ENCODE peak calls at places on chromosomes 11 and 22, in four cellular contexts. P, F, K and T are unnamed samples.
A peak's percentile ranks its signal among the peaks of the same experiment; 100 is the strongest.

GRCh38 chr11:11513438-11513837 is 108.4 kb downstream of the GALNT18 start:
- DNase-seq in K (no peak), F (no peak), P (peak; percentile 32), T (peak; percentile 23)

GRCh38 chr11:19451609-19452008 is 210.9 kb upstream of the E2F8 start:
- DNase-seq in F (no peak), P (no peak), K (no peak), T (no peak)

GRCh38 chr11:93921695-93922468 is 71.5 kb upstream of the VSTM5 start:
- DNase-seq in K (no peak), F (no peak), P (peak; percentile 82), T (peak; percentile 26)

GRCh38 chr22:26461188-26461810 is 22.3 kb downstream of the HPS4 start:
- DNase-seq in F (peak; percentile 56), P (peak; percentile 55), K (peak; percentile 75), T (no peak)

GRCh38 chr11:8765294-8765693 is 82.7 kb downstream of the RPL27A start:
- DNase-seq in F (no peak), P (peak; percentile 53), K (no peak), T (peak; percentile 20)

GRCh38 chr11:66749091-66749490 is 20.1 kb upstream of the SPTBN2 start:
- DNase-seq in P (peak; percentile 86), K (no peak), F (peak; percentile 49), T (no peak)

GRCh38 chr11:114586797-114587196 is 8.8 kb downstream of the NXPE4 start:
- DNase-seq in K (no peak), P (no peak), F (no peak), T (no peak)

GRCh38 chr11:96094156-96094555 is 170.2 kb upstream of the MTMR2 start:
- DNase-seq in F (no peak), K (no peak), P (no peak), T (no peak)

GRCh38 chr11:122727101-122727929 is 71.8 kb downstream of the UBASH3B start:
- DNase-seq in F (no peak), P (no peak), K (no peak), T (no peak)

GRCh38 chr11:126591966-126592489 is 236.5 kb downstream of the ST3GAL4 start:
- DNase-seq in K (no peak), F (no peak), P (no peak), T (no peak)

GRCh38 chr11:78149646-78150045 is 10.2 kb upstream of the ALG8 start:
- DNase-seq in P (peak; percentile 88), K (no peak), F (no peak), T (peak; percentile 39)

GRCh38 chr11:11445441-11446185 is 92.6 kb upstream of the CSNK2A3 start:
- DNase-seq in P (no peak), F (no peak), K (no peak), T (no peak)

GRCh38 chr22:44196731-44197131 is 16.0 kb downstream of the PARVG start:
- DNase-seq in F (no peak), K (no peak), P (no peak), T (no peak)

GRCh38 chr11:86876716-86877234 is 76.4 kb downstream of the PRSS23 start:
- DNase-seq in F (no peak), K (no peak), P (no peak), T (no peak)

GRCh38 chr11:64070301-64070656 is 34.5 kb downstream of the FLRT1 start:
- DNase-seq in P (no peak), K (no peak), F (no peak), T (no peak)

GRCh38 chr11:34830035-34830434 is 86.1 kb downstream of the APIP start:
- DNase-seq in P (no peak), K (no peak), F (no peak), T (no peak)

DNA sequence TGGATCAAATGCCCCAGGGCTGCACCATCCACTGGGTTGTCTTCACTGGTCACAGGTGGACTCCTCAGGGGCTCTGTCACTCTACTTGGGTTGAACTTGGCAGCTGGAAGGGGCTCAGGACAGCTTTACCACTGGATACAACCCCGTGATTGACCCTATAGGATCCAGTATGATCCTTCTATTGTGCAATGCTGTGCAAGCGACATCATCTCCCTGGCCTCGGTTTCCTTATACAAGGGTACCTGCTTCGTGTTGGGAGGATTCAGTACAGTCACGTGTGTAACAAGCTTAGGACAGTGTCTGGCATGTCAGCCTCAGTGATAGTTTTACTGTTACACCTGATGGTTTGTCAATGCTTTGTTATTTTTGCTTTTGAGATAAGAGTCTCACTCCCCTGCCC is 20.5 kb upstream of the MIEF1 start:
- DNase-seq in K (no peak), F (no peak), P (no peak), T (no peak)
- H3K4me3 ChIP-seq in K (no peak overlapping the region), F (no peak overlapping the region), P (no peak overlapping the region), T (no peak overlapping the region)

GRCh38 chr11:121250843-121251242 is 41.7 kb upstream of the SC5D start:
- DNase-seq in P (peak; percentile 23), F (no peak), K (no peak), T (no peak)

GRCh38 chr11:121249039-121249663 is 43.4 kb upstream of the SC5D start:
- DNase-seq in K (no peak), P (peak; percentile 69), F (no peak), T (no peak)

GRCh38 chr11:121246769-121247035 is 45.9 kb upstream of the SC5D start:
- DNase-seq in K (no peak), F (no peak), P (no peak), T (no peak)

GRCh38 chr11:121246021-121246768 is 46.4 kb upstream of the SC5D start:
- DNase-seq in K (no peak), P (no peak), F (no peak), T (no peak)

GRCh38 chr11:121248496-121248895 is 44.1 kb upstream of the SC5D start:
- DNase-seq in P (peak; percentile 69), K (no peak), F (no peak), T (no peak)
- H3K4me3 ChIP-seq in P (no peak overlapping the region), K (no peak overlapping the region), F (no peak overlapping the region), T (no peak overlapping the region)

DNA sequence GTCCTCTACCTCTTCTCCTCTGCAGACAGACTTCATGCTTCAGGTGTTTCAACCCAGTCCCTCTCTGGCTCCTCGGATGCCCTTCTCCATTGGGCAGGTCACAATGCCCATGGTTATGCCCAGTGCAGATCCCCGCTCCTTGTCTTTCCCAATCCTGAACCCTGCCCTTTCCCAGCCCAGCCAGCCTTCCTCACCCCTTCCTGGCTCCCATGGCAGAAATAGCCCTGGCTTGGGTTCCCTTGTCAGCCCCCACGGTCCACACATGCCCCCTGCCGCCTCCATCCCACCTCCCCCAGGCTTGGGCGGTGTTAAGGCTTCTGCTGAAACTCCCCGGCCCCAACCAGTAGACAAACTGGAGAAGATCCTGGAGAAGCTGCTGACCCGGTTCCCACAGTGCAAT is 9.3 kb upstream of the BACE1-AS start:
- DNase-seq in K (no peak), F (no peak), P (no peak), T (no peak)
- H3K4me3 ChIP-seq in K (no peak overlapping the region), F (no peak overlapping the region), P (no peak overlapping the region), T (no peak overlapping the region)

GRCh38 chr11:75530577-75530976 is 4.8 kb upstream of the GDPD5 start:
- DNase-seq in K (no peak), P (no peak), F (peak; percentile 13), T (no peak)

GRCh38 chr11:75533843-75534242 is 8.1 kb upstream of the GDPD5 start:
- DNase-seq in P (no peak), F (no peak), K (no peak), T (no peak)

GRCh38 chr11:75531325-75531724 is 5.6 kb upstream of the GDPD5 start:
- DNase-seq in P (no peak), K (no peak), F (no peak), T (no peak)

GRCh38 chr11:75534291-75535038 is 8.7 kb upstream of the GDPD5 start:
- DNase-seq in K (no peak), F (peak; percentile 16), P (peak; percentile 34), T (no peak)

GRCh38 chr11:75532200-75532972 is 6.6 kb upstream of the GDPD5 start:
- DNase-seq in F (peak; percentile 66), K (peak; percentile 74), P (peak; percentile 64), T (no peak)
- H3K4me3 ChIP-seq in F (no peak overlapping the region), K (no peak overlapping the region), P (no peak overlapping the region), T (no peak overlapping the region)

GRCh38 chr11:16986434-16987204 is 27.6 kb downstream of the PLEKHA7 start:
- DNase-seq in K (no peak), P (no peak), F (no peak), T (no peak)
- H3K4me3 ChIP-seq in K (no peak overlapping the region), P (no peak overlapping the region), F (no peak overlapping the region), T (no peak overlapping the region)

GRCh38 chr11:72675221-72675620 is 999 bp upstream of the PDE2A start:
- DNase-seq in F (no peak), P (no peak), K (no peak), T (no peak)

GRCh38 chr11:72673284-72673942 is 809 bp downstream of the PDE2A start:
- DNase-seq in F (no peak), P (no peak), K (no peak), T (no peak)

GRCh38 chr11:72676874-72677341 is 2.7 kb upstream of the PDE2A start:
- DNase-seq in P (peak; percentile 67), F (peak; percentile 70), K (peak; percentile 76), T (no peak)

GRCh38 chr11:72672839-72673238 is 1.4 kb downstream of the PDE2A start:
- DNase-seq in F (no peak), P (no peak), K (no peak), T (no peak)

GRCh38 chr11:72673943-72674828 is at the start of gene PDE2A:
- DNase-seq in P (no peak), F (no peak), K (no peak), T (no peak)
- H3K4me3 ChIP-seq in P (no peak within 1 kb of the TSS), F (no peak within 1 kb of the TSS), K (no peak within 1 kb of the TSS), T (no peak within 1 kb of the TSS)

GRCh38 chr11:91136631-91137030 is 913.8 kb upstream of the CHORDC1 start:
- DNase-seq in K (no peak), F (no peak), P (peak; percentile 2), T (no peak)

GRCh38 chr11:91141655-91142054 is 918.8 kb upstream of the CHORDC1 start:
- DNase-seq in F (no peak), K (no peak), P (no peak), T (no peak)
- H3K4me3 ChIP-seq in F (no peak overlapping the region), K (no peak overlapping the region), P (no peak overlapping the region), T (no peak overlapping the region)

GRCh38 chr11:76783294-76783900 is at the start of gene TSKU:
- DNase-seq in K (no peak), F (peak; percentile 63), P (peak; percentile 36), T (no peak)

GRCh38 chr11:76787271-76787670 is 4.1 kb downstream of the TSKU start:
- DNase-seq in F (no peak), K (no peak), P (peak; percentile 33), T (no peak)

GRCh38 chr11:76786053-76787014 is 3.2 kb downstream of the TSKU start:
- DNase-seq in P (no peak), F (peak; percentile 37), K (no peak), T (no peak)

GRCh38 chr11:76783901-76784813 is 1.0 kb downstream of the TSKU start:
- DNase-seq in K (peak; percentile 77), F (peak; percentile 79), P (peak; percentile 84), T (peak; percentile 62)

GRCh38 chr11:76785513-76785912 is 2.4 kb downstream of the TSKU start:
- DNase-seq in P (no peak), K (no peak), F (no peak), T (no peak)
- H3K4me3 ChIP-seq in P (no peak overlapping the region), K (no peak overlapping the region), F (peak overlapping the region; percentile 94), T (peak overlapping the region; percentile 95)

GRCh38 chr11:132744771-132745170 is 787.5 kb downstream of the OPCML start:
- DNase-seq in K (no peak), P (no peak), F (no peak), T (no peak)
- H3K4me3 ChIP-seq in K (no peak overlapping the region), P (no peak overlapping the region), F (no peak overlapping the region), T (no peak overlapping the region)